ENCODE peak calls at places on chromosomes 4 and X, in seven cellular contexts. One of them, this sample, is unnamed.

GRCh38 chr4:69066945-69067344 is 29.3 kb upstream of the UGT2B7 start:
- DNase-seq in AG09309: no peak
- DNase-seq in GM12865: no peak
- DNase-seq in bronchial epithelial cell: peak
- DNase-seq in tibial artery: no peak
- DNase-seq in GM12864: no peak
- DNase-seq in psoas muscle: no peak
- DNase-seq in this sample: no peak

GRCh38 chr4:7547368-7548040 is 112.8 kb upstream of the PSAPL1 start:
- DNase-seq in GM12865: no peak
- DNase-seq in bronchial epithelial cell: peak
- DNase-seq in tibial artery: no peak
- DNase-seq in GM12864: no peak
- DNase-seq in AG09309: no peak
- DNase-seq in psoas muscle: no peak
- DNase-seq in this sample: no peak

GRCh38 chr4:5812506-5813229 is 80.2 kb downstream of the CRMP1 start:
- DNase-seq in bronchial epithelial cell: peak
- DNase-seq in GM12865: peak
- DNase-seq in psoas muscle: no peak
- DNase-seq in GM12864: peak
- DNase-seq in AG09309: peak
- DNase-seq in tibial artery: peak
- DNase-seq in this sample: peak

GRCh38 chr4:189409158-189409557 is 531.5 kb upstream of the FRG1 start:
- DNase-seq in psoas muscle: no peak
- DNase-seq in GM12865: no peak
- DNase-seq in GM12864: no peak
- DNase-seq in bronchial epithelial cell: no peak
- DNase-seq in AG09309: no peak
- DNase-seq in tibial artery: no peak
- DNase-seq in this sample: no peak

GRCh38 chr4:31657859-31658258 is 937.7 kb downstream of the PCDH7 start:
- DNase-seq in AG09309: peak
- DNase-seq in tibial artery: no peak
- DNase-seq in bronchial epithelial cell: peak
- DNase-seq in psoas muscle: no peak
- DNase-seq in GM12864: no peak
- DNase-seq in GM12865: no peak
- DNase-seq in this sample: no peak

GRCh38 chrX:136457303-136457917 is 30.3 kb upstream of the BRS3 start:
- DNase-seq in psoas muscle: no peak
- DNase-seq in GM12865: no peak
- DNase-seq in AG09309: no peak
- DNase-seq in tibial artery: no peak
- DNase-seq in bronchial epithelial cell: no peak
- DNase-seq in GM12864: no peak
- DNase-seq in this sample: no peak

GRCh38 chr4:189081831-189082230 is 858.8 kb upstream of the FRG1 start:
- DNase-seq in bronchial epithelial cell: peak
- DNase-seq in tibial artery: no peak
- DNase-seq in AG09309: no peak
- DNase-seq in GM12864: no peak
- DNase-seq in GM12865: no peak
- DNase-seq in psoas muscle: no peak
- DNase-seq in this sample: no peak

GRCh38 chr4:38531126-38531737 is 132.8 kb upstream of the KLF3 start:
- DNase-seq in GM12865: peak
- DNase-seq in bronchial epithelial cell: no peak
- DNase-seq in tibial artery: no peak
- DNase-seq in psoas muscle: no peak
- DNase-seq in GM12864: no peak
- DNase-seq in AG09309: no peak
- DNase-seq in this sample: peak

GRCh38 chrX:119541188-119541587 is 24.0 kb downstream of the STEEP1 start:
- DNase-seq in tibial artery: no peak
- DNase-seq in GM12865: no peak
- DNase-seq in AG09309: peak
- DNase-seq in bronchial epithelial cell: peak
- DNase-seq in psoas muscle: no peak
- DNase-seq in GM12864: no peak
- DNase-seq in this sample: peak

GRCh38 chr4:80184791-80185756 is 12.2 kb upstream of the PRDM8 start:
- DNase-seq in GM12865: no peak
- DNase-seq in tibial artery: no peak
- DNase-seq in AG09309: no peak
- DNase-seq in psoas muscle: no peak
- DNase-seq in bronchial epithelial cell: no peak
- DNase-seq in GM12864: no peak
- DNase-seq in this sample: no peak

GRCh38 chr4:74016068-74016467 is 17.6 kb upstream of the CXCL5 start:
- DNase-seq in AG09309: no peak
- DNase-seq in tibial artery: no peak
- DNase-seq in bronchial epithelial cell: peak
- DNase-seq in GM12864: no peak
- DNase-seq in GM12865: no peak
- DNase-seq in psoas muscle: no peak
- DNase-seq in this sample: no peak

GRCh38 chr4:47271296-47271695 is 192.2 kb downstream of the COMMD8 start:
- DNase-seq in GM12864: no peak
- DNase-seq in tibial artery: no peak
- DNase-seq in bronchial epithelial cell: no peak
- DNase-seq in GM12865: no peak
- DNase-seq in AG09309: no peak
- DNase-seq in psoas muscle: no peak
- DNase-seq in this sample: no peak

GRCh38 chr4:138911903-138912713 is 103.5 kb upstream of the NOCT start:
- DNase-seq in GM12864: no peak
- DNase-seq in tibial artery: no peak
- DNase-seq in psoas muscle: no peak
- DNase-seq in bronchial epithelial cell: peak
- DNase-seq in GM12865: no peak
- DNase-seq in AG09309: no peak
- DNase-seq in this sample: no peak

GRCh38 chr4:83724488-83725060 is 188.7 kb downstream of the GPAT3 start:
- DNase-seq in tibial artery: no peak
- DNase-seq in AG09309: no peak
- DNase-seq in GM12865: no peak
- DNase-seq in psoas muscle: no peak
- DNase-seq in bronchial epithelial cell: no peak
- DNase-seq in GM12864: no peak
- DNase-seq in this sample: no peak

GRCh38 chrX:68980906-68981616 is 152.2 kb downstream of the EFNB1 start:
- DNase-seq in tibial artery: no peak
- DNase-seq in GM12865: no peak
- DNase-seq in bronchial epithelial cell: no peak
- DNase-seq in psoas muscle: no peak
- DNase-seq in GM12864: no peak
- DNase-seq in AG09309: no peak
- DNase-seq in this sample: no peak

GRCh38 chr4:126238010-126238409 is 923.3 kb downstream of the FAT4 start:
- DNase-seq in bronchial epithelial cell: no peak
- DNase-seq in GM12865: no peak
- DNase-seq in GM12864: no peak
- DNase-seq in AG09309: no peak
- DNase-seq in psoas muscle: no peak
- DNase-seq in tibial artery: no peak
- DNase-seq in this sample: no peak

GRCh38 chr4:154471924-154472323 is 19.7 kb downstream of the DCHS2 start:
- DNase-seq in GM12865: no peak
- DNase-seq in psoas muscle: no peak
- DNase-seq in AG09309: no peak
- DNase-seq in tibial artery: no peak
- DNase-seq in GM12864: no peak
- DNase-seq in bronchial epithelial cell: no peak
- DNase-seq in this sample: no peak

GRCh38 chrX:49171752-49172279 is at the start of gene PLP2:
- DNase-seq in bronchial epithelial cell: peak
- DNase-seq in tibial artery: peak
- DNase-seq in psoas muscle: peak
- DNase-seq in GM12865: peak
- DNase-seq in GM12864: no peak
- DNase-seq in AG09309: no peak
- DNase-seq in this sample: no peak

GRCh38 chr4:117574085-117574484 is 460.2 kb upstream of the NDST3 start:
- DNase-seq in bronchial epithelial cell: no peak
- DNase-seq in GM12865: no peak
- DNase-seq in tibial artery: no peak
- DNase-seq in AG09309: no peak
- DNase-seq in psoas muscle: no peak
- DNase-seq in GM12864: no peak
- DNase-seq in this sample: no peak

DNA sequence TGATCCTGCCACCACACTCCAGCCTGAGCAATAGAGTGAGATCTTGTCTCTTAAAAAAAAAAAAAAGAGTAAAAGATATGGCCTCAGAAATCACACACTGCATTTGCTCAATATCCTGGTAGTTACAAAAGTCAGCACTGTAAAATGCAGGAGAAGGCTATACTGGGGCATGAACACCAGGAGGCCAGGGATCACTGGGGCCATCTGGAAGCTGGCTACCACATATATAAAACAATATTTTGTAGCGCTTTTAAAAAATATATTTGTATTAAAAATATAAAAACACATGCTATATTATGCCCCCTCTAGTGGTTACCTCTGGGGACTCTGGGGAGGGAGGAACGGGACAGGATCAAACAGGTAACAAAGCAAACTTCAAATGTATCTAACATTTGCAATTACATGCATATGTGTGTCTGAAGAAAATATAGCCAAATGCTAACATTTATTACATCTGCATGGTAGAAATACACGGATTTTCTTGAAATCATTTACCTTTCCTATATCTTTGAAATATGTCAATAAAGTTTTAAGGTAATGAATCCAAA is 4.0 kb downstream of the C4orf46 start:
- DNase-seq in tibial artery: no peak
- DNase-seq in bronchial epithelial cell: peak
- DNase-seq in GM12864: no peak
- DNase-seq in GM12865: peak
- DNase-seq in AG09309: no peak
- DNase-seq in psoas muscle: no peak
- DNase-seq in this sample: no peak
- TF ChIP-seq CTCF in tibial artery: no peak
- TF ChIP-seq CTCF in bronchial epithelial cell: peak
- TF ChIP-seq CTCF in GM12864: peak
- TF ChIP-seq CTCF in GM12865: peak
- TF ChIP-seq CTCF in AG09309: peak
- TF ChIP-seq CTCF in psoas muscle: peak
- TF ChIP-seq CTCF in this sample: peak

GRCh38 chrX:43881410-43882293 is 598 bp downstream of the MAOB start:
- DNase-seq in psoas muscle: peak
- DNase-seq in GM12864: no peak
- DNase-seq in GM12865: no peak
- DNase-seq in tibial artery: no peak
- DNase-seq in bronchial epithelial cell: no peak
- DNase-seq in AG09309: no peak
- DNase-seq in this sample: no peak
- H3K4me3 ChIP-seq in psoas muscle: peak
- H3K4me3 ChIP-seq in GM12864: no peak
- H3K4me3 ChIP-seq in GM12865: no peak
- H3K4me3 ChIP-seq in tibial artery: peak
- H3K4me3 ChIP-seq in bronchial epithelial cell: peak
- H3K4me3 ChIP-seq in AG09309: no peak
- H3K4me3 ChIP-seq in this sample: peak

DNA sequence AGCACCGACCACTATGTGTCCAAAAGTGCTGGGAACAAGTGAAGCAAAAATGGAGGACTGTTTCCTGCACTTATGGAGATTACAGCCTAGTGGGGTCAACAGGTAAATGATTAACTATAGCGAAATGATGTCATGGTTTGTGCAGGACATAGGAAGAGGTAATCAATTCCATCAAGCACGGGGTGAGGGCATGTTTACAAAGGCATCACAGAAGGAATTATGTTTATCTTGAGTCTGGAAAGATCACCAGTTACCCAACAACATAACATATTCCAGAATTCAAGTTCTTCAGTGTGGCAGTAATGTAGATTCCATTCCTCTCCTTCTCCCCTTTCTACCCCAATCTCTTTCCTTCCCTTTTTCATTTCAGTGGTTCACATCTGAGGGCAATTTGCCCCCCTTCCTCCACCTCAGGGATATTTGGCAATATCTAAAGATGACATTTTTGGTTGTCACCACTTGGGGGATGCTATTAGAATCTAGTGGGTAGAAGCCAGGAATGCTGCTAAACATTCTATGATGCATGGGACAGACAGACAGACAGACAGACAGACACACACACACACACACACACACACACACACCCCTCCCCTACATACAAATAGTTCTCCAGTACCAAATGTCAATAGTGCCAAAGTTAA is 24.1 kb downstream of the FAM47E start:
- DNase-seq in psoas muscle: no peak
- DNase-seq in GM12864: no peak
- DNase-seq in bronchial epithelial cell: no peak
- DNase-seq in AG09309: no peak
- DNase-seq in tibial artery: no peak
- DNase-seq in GM12865: no peak
- DNase-seq in this sample: no peak
- TF ChIP-seq CTCF in psoas muscle: no peak
- TF ChIP-seq CTCF in GM12864: no peak
- TF ChIP-seq CTCF in bronchial epithelial cell: no peak
- TF ChIP-seq CTCF in AG09309: no peak
- TF ChIP-seq CTCF in tibial artery: no peak
- TF ChIP-seq CTCF in GM12865: no peak
- TF ChIP-seq CTCF in this sample: no peak

GRCh38 chr4:61199869-61200194 is 294 bp upstream of the ADGRL3 start:
- DNase-seq in tibial artery: no peak
- DNase-seq in AG09309: no peak
- DNase-seq in GM12864: no peak
- DNase-seq in bronchial epithelial cell: no peak
- DNase-seq in psoas muscle: no peak
- DNase-seq in GM12865: no peak
- DNase-seq in this sample: no peak
- H3K4me3 ChIP-seq in tibial artery: peak
- H3K4me3 ChIP-seq in AG09309: no peak
- H3K4me3 ChIP-seq in GM12864: no peak
- H3K4me3 ChIP-seq in bronchial epithelial cell: peak
- H3K4me3 ChIP-seq in psoas muscle: peak
- H3K4me3 ChIP-seq in GM12865: no peak
- H3K4me3 ChIP-seq in this sample: peak

DNA sequence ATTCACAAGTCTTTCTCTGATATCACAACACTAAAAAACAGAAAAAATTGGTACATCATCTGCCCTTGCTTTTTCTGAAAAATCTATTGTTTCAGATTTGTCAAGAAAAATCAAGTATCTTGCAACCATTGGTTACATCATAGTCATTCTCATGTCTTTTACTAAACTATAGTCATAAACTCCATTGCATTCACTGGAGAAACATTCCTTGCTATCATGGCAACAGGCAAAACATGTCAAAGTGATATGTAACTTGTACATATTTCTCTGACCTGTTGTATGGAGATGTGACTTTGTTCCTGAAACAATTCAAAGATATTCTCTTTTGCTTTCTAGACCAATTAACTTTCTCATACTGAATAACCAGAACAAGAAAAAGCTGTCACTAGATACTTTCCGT is 121.9 kb upstream of the ANK2 start:
- DNase-seq in bronchial epithelial cell: peak
- DNase-seq in AG09309: no peak
- DNase-seq in GM12864: no peak
- DNase-seq in tibial artery: no peak
- DNase-seq in psoas muscle: no peak
- DNase-seq in GM12865: no peak
- DNase-seq in this sample: no peak
- TF ChIP-seq CTCF in bronchial epithelial cell: no peak
- TF ChIP-seq CTCF in AG09309: no peak
- TF ChIP-seq CTCF in GM12864: no peak
- TF ChIP-seq CTCF in tibial artery: no peak
- TF ChIP-seq CTCF in psoas muscle: no peak
- TF ChIP-seq CTCF in GM12865: no peak
- TF ChIP-seq CTCF in this sample: no peak